ENCODE peak calls at places on chromosome 19, in ten cellular contexts. One of them, this sample, is unnamed.

GRCh38 chr19:7109678-7110289 is 40.3 kb downstream of the ZNF557 start:
- DNase-seq in stimulated activated CD8-positive, alpha-beta memory T cell treated with anti-CD3 and anti-CD28 coated beads, Interleukin-4, amount 100 ng/mL, for 1 hour: no peak
- DNase-seq in activated CD4-positive, alpha-beta memory T cell treated with anti-CD3 and anti-CD28 coated beads, Interleukin-2, amount 10 ng/mL, durations not matched to agents 7 days and 5 days: no peak
- DNase-seq in endothelial cell: no peak
- DNase-seq in transverse colon: no peak
- DNase-seq in chondrocyte: no peak
- DNase-seq in T-helper 9 cell: no peak
- DNase-seq in AG08396: peak
- DNase-seq in CD8-positive, alpha-beta T cell: no peak
- DNase-seq in neural crest cell: no peak
- DNase-seq in this sample: no peak

GRCh38 chr19:49362048-49362925 is at the start of gene TEAD2:
- DNase-seq in AG08396: peak
- DNase-seq in CD8-positive, alpha-beta T cell: no peak
- DNase-seq in transverse colon: peak
- DNase-seq in T-helper 9 cell: no peak
- DNase-seq in stimulated activated CD8-positive, alpha-beta memory T cell treated with anti-CD3 and anti-CD28 coated beads, Interleukin-4, amount 100 ng/mL, for 1 hour: no peak
- DNase-seq in neural crest cell: peak
- DNase-seq in endothelial cell: peak
- DNase-seq in activated CD4-positive, alpha-beta memory T cell treated with anti-CD3 and anti-CD28 coated beads, Interleukin-2, amount 10 ng/mL, durations not matched to agents 7 days and 5 days: no peak
- DNase-seq in chondrocyte: no peak
- DNase-seq in this sample: peak

GRCh38 chr19:17159466-17160393 is 55.4 kb upstream of the USE1 start:
- DNase-seq in T-helper 9 cell: no peak
- DNase-seq in endothelial cell: no peak
- DNase-seq in transverse colon: no peak
- DNase-seq in chondrocyte: no peak
- DNase-seq in neural crest cell: no peak
- DNase-seq in stimulated activated CD8-positive, alpha-beta memory T cell treated with anti-CD3 and anti-CD28 coated beads, Interleukin-4, amount 100 ng/mL, for 1 hour: no peak
- DNase-seq in AG08396: no peak
- DNase-seq in activated CD4-positive, alpha-beta memory T cell treated with anti-CD3 and anti-CD28 coated beads, Interleukin-2, amount 10 ng/mL, durations not matched to agents 7 days and 5 days: no peak
- DNase-seq in CD8-positive, alpha-beta T cell: no peak
- DNase-seq in this sample: no peak

GRCh38 chr19:55838251-55838650 is 1.9 kb downstream of the NLRP4 start:
- DNase-seq in neural crest cell: no peak
- DNase-seq in CD8-positive, alpha-beta T cell: no peak
- DNase-seq in stimulated activated CD8-positive, alpha-beta memory T cell treated with anti-CD3 and anti-CD28 coated beads, Interleukin-4, amount 100 ng/mL, for 1 hour: no peak
- DNase-seq in transverse colon: no peak
- DNase-seq in AG08396: no peak
- DNase-seq in chondrocyte: no peak
- DNase-seq in activated CD4-positive, alpha-beta memory T cell treated with anti-CD3 and anti-CD28 coated beads, Interleukin-2, amount 10 ng/mL, durations not matched to agents 7 days and 5 days: no peak
- DNase-seq in endothelial cell: no peak
- DNase-seq in T-helper 9 cell: no peak
- DNase-seq in this sample: no peak

GRCh38 chr19:38090561-38090960 is 133.5 kb downstream of the DPF1 start:
- DNase-seq in endothelial cell: no peak
- DNase-seq in T-helper 9 cell: no peak
- DNase-seq in transverse colon: no peak
- DNase-seq in stimulated activated CD8-positive, alpha-beta memory T cell treated with anti-CD3 and anti-CD28 coated beads, Interleukin-4, amount 100 ng/mL, for 1 hour: no peak
- DNase-seq in activated CD4-positive, alpha-beta memory T cell treated with anti-CD3 and anti-CD28 coated beads, Interleukin-2, amount 10 ng/mL, durations not matched to agents 7 days and 5 days: no peak
- DNase-seq in neural crest cell: no peak
- DNase-seq in CD8-positive, alpha-beta T cell: no peak
- DNase-seq in AG08396: no peak
- DNase-seq in chondrocyte: no peak
- DNase-seq in this sample: no peak

GRCh38 chr19:38796154-38796553 is 7.2 kb downstream of the LGALS7B start:
- DNase-seq in AG08396: no peak
- DNase-seq in CD8-positive, alpha-beta T cell: no peak
- DNase-seq in T-helper 9 cell: no peak
- DNase-seq in chondrocyte: no peak
- DNase-seq in transverse colon: no peak
- DNase-seq in neural crest cell: no peak
- DNase-seq in endothelial cell: no peak
- DNase-seq in stimulated activated CD8-positive, alpha-beta memory T cell treated with anti-CD3 and anti-CD28 coated beads, Interleukin-4, amount 100 ng/mL, for 1 hour: no peak
- DNase-seq in activated CD4-positive, alpha-beta memory T cell treated with anti-CD3 and anti-CD28 coated beads, Interleukin-2, amount 10 ng/mL, durations not matched to agents 7 days and 5 days: no peak
- DNase-seq in this sample: no peak

GRCh38 chr19:670609-671075 is 5.5 kb upstream of the FSTL3 start:
- DNase-seq in neural crest cell: no peak
- DNase-seq in stimulated activated CD8-positive, alpha-beta memory T cell treated with anti-CD3 and anti-CD28 coated beads, Interleukin-4, amount 100 ng/mL, for 1 hour: no peak
- DNase-seq in CD8-positive, alpha-beta T cell: no peak
- DNase-seq in chondrocyte: no peak
- DNase-seq in transverse colon: no peak
- DNase-seq in activated CD4-positive, alpha-beta memory T cell treated with anti-CD3 and anti-CD28 coated beads, Interleukin-2, amount 10 ng/mL, durations not matched to agents 7 days and 5 days: no peak
- DNase-seq in endothelial cell: no peak
- DNase-seq in T-helper 9 cell: no peak
- DNase-seq in AG08396: no peak
- DNase-seq in this sample: no peak

GRCh38 chr19:5585461-5586299 is 17.9 kb upstream of the TINCR start:
- DNase-seq in endothelial cell: no peak
- DNase-seq in activated CD4-positive, alpha-beta memory T cell treated with anti-CD3 and anti-CD28 coated beads, Interleukin-2, amount 10 ng/mL, durations not matched to agents 7 days and 5 days: peak
- DNase-seq in T-helper 9 cell: peak
- DNase-seq in transverse colon: no peak
- DNase-seq in AG08396: no peak
- DNase-seq in neural crest cell: no peak
- DNase-seq in stimulated activated CD8-positive, alpha-beta memory T cell treated with anti-CD3 and anti-CD28 coated beads, Interleukin-4, amount 100 ng/mL, for 1 hour: no peak
- DNase-seq in chondrocyte: peak
- DNase-seq in CD8-positive, alpha-beta T cell: peak
- DNase-seq in this sample: no peak

GRCh38 chr19:40718774-40719391 is 2.0 kb downstream of the ITPKC start:
- DNase-seq in activated CD4-positive, alpha-beta memory T cell treated with anti-CD3 and anti-CD28 coated beads, Interleukin-2, amount 10 ng/mL, durations not matched to agents 7 days and 5 days: peak
- DNase-seq in T-helper 9 cell: no peak
- DNase-seq in chondrocyte: no peak
- DNase-seq in CD8-positive, alpha-beta T cell: no peak
- DNase-seq in neural crest cell: no peak
- DNase-seq in endothelial cell: peak
- DNase-seq in AG08396: peak
- DNase-seq in stimulated activated CD8-positive, alpha-beta memory T cell treated with anti-CD3 and anti-CD28 coated beads, Interleukin-4, amount 100 ng/mL, for 1 hour: no peak
- DNase-seq in transverse colon: peak
- DNase-seq in this sample: peak

GRCh38 chr19:4606921-4607678 is 32.2 kb upstream of the TNFAIP8L1 start:
- DNase-seq in chondrocyte: no peak
- DNase-seq in CD8-positive, alpha-beta T cell: no peak
- DNase-seq in activated CD4-positive, alpha-beta memory T cell treated with anti-CD3 and anti-CD28 coated beads, Interleukin-2, amount 10 ng/mL, durations not matched to agents 7 days and 5 days: no peak
- DNase-seq in endothelial cell: no peak
- DNase-seq in transverse colon: no peak
- DNase-seq in stimulated activated CD8-positive, alpha-beta memory T cell treated with anti-CD3 and anti-CD28 coated beads, Interleukin-4, amount 100 ng/mL, for 1 hour: no peak
- DNase-seq in AG08396: no peak
- DNase-seq in T-helper 9 cell: no peak
- DNase-seq in neural crest cell: peak
- DNase-seq in this sample: no peak